ENCODE peak calls at places on chromosome 4, in seven cellular contexts. U is body of pancreas; P is CD4-positive, CD25-positive, alpha-beta regulatory T cell; T is brain microvascular endothelial cell; Y is AG09309; H is A549; Z is cardiac fibroblast. R is an unnamed sample.

GRCh38 chr4:123397276-123398150 is 918 bp downstream of the SPRY1 start:
- DNase-seq in Y (no peak), P (peak; percentile 21), T (peak; percentile 40), U (peak; percentile 80), H (no peak), Z (peak; percentile 70), R (peak; percentile 48)

GRCh38 chr4:3432381-3432790 is 9.4 kb upstream of the HGFAC start:
- DNase-seq in Z (no peak), U (no peak), P (no peak), H (no peak), Y (no peak), T (no peak), R (no peak)

GRCh38 chr4:16229604-16230003 is 3.3 kb upstream of the TAPT1 start:
- DNase-seq in T (no peak), Y (no peak), P (no peak), Z (no peak), H (no peak), U (no peak), R (no peak)

GRCh38 chr4:128159967-128160366 is 98.9 kb downstream of the LARP1B start:
- DNase-seq in P (no peak), H (no peak), Z (peak; percentile 75), T (peak; percentile 66), Y (no peak), U (no peak), R (no peak)

GRCh38 chr4:27364509-27364908 is 503.9 kb downstream of the STIM2 start:
- DNase-seq in P (no peak), U (no peak), T (no peak), H (no peak), Z (no peak), Y (no peak), R (no peak)

GRCh38 chr4:52269761-52270160 is 218.7 kb downstream of the SPATA18 start:
- DNase-seq in Y (no peak), H (no peak), P (no peak), Z (no peak), U (no peak), T (no peak), R (no peak)

GRCh38 chr4:145954924-145955339 is 16.3 kb upstream of the ZNF827 start:
- DNase-seq in U (peak; percentile 66), P (no peak), Z (peak; percentile 98), T (peak; percentile 94), H (no peak), Y (peak; percentile 82), R (no peak)

GRCh38 chr4:152573861-152574260 is 38.0 kb upstream of the FBXW7 start:
- DNase-seq in Y (no peak), Z (no peak), U (no peak), P (no peak), H (no peak), T (no peak), R (no peak)

GRCh38 chr4:28479666-28480065 is 1619.0 kb downstream of the STIM2 start:
- DNase-seq in Y (no peak), T (no peak), H (no peak), P (no peak), Z (no peak), U (no peak), R (no peak)

GRCh38 chr4:6688879-6689505 is 4.7 kb upstream of the S100P start:
- DNase-seq in U (peak; percentile 49), H (peak; percentile 77), Y (peak; percentile 78), T (peak; percentile 96), P (peak; percentile 79), Z (peak; percentile 89), R (peak; percentile 74)

GRCh38 chr4:153107246-153107645 is 97.0 kb upstream of the TRIM2 start:
- DNase-seq in P (no peak), H (no peak), Z (no peak), U (no peak), T (no peak), Y (no peak), R (no peak)

GRCh38 chr4:126404549-126404948 is 1089.8 kb downstream of the FAT4 start:
- DNase-seq in T (no peak), H (no peak), Z (peak; percentile 9), P (no peak), U (no peak), Y (no peak), R (no peak)

GRCh38 chr4:124940387-124940786 is 227.9 kb upstream of the ANKRD50 start:
- DNase-seq in U (no peak), Y (peak; percentile 87), P (no peak), H (no peak), Z (peak; percentile 99), T (peak; percentile 85), R (no peak)

GRCh38 chr4:995311-996026 is 2.3 kb upstream of the SLC26A1 start:
- DNase-seq in U (no peak), H (no peak), Y (no peak), T (no peak), P (no peak), Z (no peak), R (no peak)

GRCh38 chr4:27861802-27862201 is 1001.2 kb downstream of the STIM2 start:
- DNase-seq in Z (peak; percentile 57), U (no peak), T (peak; percentile 70), Y (peak; percentile 39), H (no peak), P (no peak), R (no peak)

GRCh38 chr4:70607454-70607853 is 15.4 kb downstream of the AMBN start:
- DNase-seq in H (no peak), P (no peak), Z (no peak), Y (no peak), T (no peak), U (no peak), R (no peak)

GRCh38 chr4:70603856-70604255 is 11.8 kb downstream of the AMBN start:
- DNase-seq in Z (peak; percentile 81), T (no peak), Y (peak; percentile 52), U (no peak), P (no peak), H (no peak), R (no peak)

GRCh38 chr4:70600305-70600704 is 8.2 kb downstream of the AMBN start:
- DNase-seq in H (no peak), Y (no peak), T (no peak), Z (no peak), U (no peak), P (no peak), R (no peak)

DNA sequence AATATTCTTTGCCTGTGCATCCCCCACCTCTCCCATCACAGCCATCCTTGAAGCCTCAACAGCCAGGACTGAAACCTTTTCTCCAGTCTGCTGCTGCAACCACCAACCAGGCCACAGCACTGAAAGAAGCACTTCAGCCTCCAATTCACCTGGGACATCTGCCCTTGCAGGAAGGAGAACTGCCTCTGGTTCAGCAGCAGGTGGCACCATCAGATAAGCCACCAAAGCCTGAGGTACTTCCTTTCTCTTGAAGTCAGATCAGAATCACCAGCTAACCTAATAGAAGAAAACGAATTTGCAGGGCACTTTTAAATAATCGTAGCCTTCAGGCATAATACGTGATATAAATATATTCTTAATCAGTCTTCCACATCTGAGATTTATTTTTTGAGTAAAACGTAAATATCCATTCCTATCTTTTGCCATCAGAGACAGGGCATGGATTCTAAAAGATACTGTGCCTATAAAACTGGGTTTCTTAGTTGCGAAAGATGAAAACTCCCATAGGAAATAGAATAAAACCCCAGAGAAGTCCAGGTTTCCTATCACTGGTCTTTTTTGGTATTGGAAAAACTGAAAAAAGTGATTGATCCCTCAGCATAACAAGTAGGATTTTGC is 9.5 kb downstream of the AMBN start:
- DNase-seq in T (peak; percentile 52), U (peak; percentile 71), H (peak; percentile 6), P (peak; percentile 78), Y (peak; percentile 51), Z (peak; percentile 74), R (peak; percentile 62)
- H3K4me3 ChIP-seq in T (no peak overlapping the region), U (no peak overlapping the region), H (no peak overlapping the region), P (no peak overlapping the region), Y (no peak overlapping the region), Z (no peak overlapping the region), R (no peak overlapping the region)

GRCh38 chr4:89307185-89307445 is 485 bp downstream of the GPRIN3 start:
- DNase-seq in H (no peak), Z (no peak), T (no peak), P (no peak), U (no peak), Y (no peak), R (no peak)

GRCh38 chr4:89306486-89307184 is 965 bp downstream of the GPRIN3 start:
- DNase-seq in U (no peak), Z (no peak), T (no peak), Y (no peak), P (peak; percentile 64), H (no peak), R (peak; percentile 53)

GRCh38 chr4:89307446-89308160 is at the start of gene GPRIN3:
- DNase-seq in U (peak; percentile 65), Z (no peak), T (peak; percentile 10), P (peak; percentile 65), H (no peak), Y (no peak), R (peak; percentile 73)

GRCh38 chr4:89305712-89306437 is 1.7 kb downstream of the GPRIN3 start:
- DNase-seq in Z (peak; percentile 38), Y (no peak), H (no peak), P (peak; percentile 62), T (peak; percentile 23), U (peak; percentile 34), R (no peak)

DNA sequence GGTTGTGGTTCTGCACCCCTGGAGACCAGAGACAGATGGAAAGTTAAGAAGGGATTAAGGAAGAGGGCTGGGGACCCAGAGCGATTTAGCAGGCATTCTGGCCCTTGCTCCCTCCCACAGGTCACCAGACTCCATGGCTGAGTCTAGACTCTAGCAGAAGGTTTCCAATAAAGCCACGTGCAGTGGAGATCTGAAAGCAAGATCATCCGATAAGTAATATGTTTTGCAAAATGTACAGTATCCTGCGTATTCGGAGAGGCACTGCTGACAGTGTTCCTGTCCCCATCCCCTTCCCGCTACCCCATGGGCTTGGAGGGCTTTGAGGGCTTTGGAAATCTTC is 531 bp upstream of the GPRIN3 start:
- DNase-seq in T (no peak), H (no peak), P (peak; percentile 47), Z (no peak), Y (no peak), U (no peak), R (no peak)
- H3K4me3 ChIP-seq in T (peak overlapping the region; percentile 61), H (peak overlapping the region; percentile 80), P (peak overlapping the region; percentile 66), Z (peak overlapping the region; percentile 50), Y (peak overlapping the region; percentile 11), U (peak overlapping the region; percentile 57), R (peak overlapping the region; percentile 85)

GRCh38 chr4:143512978-143513313 is 556 bp upstream of the SMARCA5 start:
- DNase-seq in Z (no peak), U (no peak), P (no peak), T (no peak), H (peak; percentile 39), Y (no peak), R (no peak)

GRCh38 chr4:143513314-143514211 is at the start of gene SMARCA5:
- DNase-seq in H (peak; percentile 87), Z (peak; percentile 99), Y (peak; percentile 91), P (peak; percentile 99), U (peak; percentile 98), T (peak; percentile 97), R (peak; percentile 99)

GRCh38 chr4:143517764-143518163 is 4.3 kb downstream of the SMARCA5 start:
- DNase-seq in P (no peak), Y (no peak), T (no peak), H (no peak), Z (no peak), U (no peak), R (no peak)

GRCh38 chr4:143514432-143514831 is 930 bp downstream of the SMARCA5 start:
- DNase-seq in H (peak; percentile 8), Y (no peak), P (peak; percentile 20), T (peak; percentile 38), Z (peak; percentile 52), U (peak; percentile 40), R (peak; percentile 44)

GRCh38 chr4:143515905-143516304 is 2.4 kb downstream of the SMARCA5 start:
- DNase-seq in Z (no peak), T (no peak), Y (no peak), H (no peak), P (no peak), U (no peak), R (no peak)
- H3K4me3 ChIP-seq in Z (peak overlapping the region; percentile 92), T (peak overlapping the region; percentile 90), Y (no peak overlapping the region), H (peak overlapping the region; percentile 97), P (peak overlapping the region; percentile 98), U (no peak overlapping the region), R (no peak overlapping the region)

GRCh38 chr4:93830090-93830818 is 1.7 kb downstream of the ATOH1 start:
- DNase-seq in Z (no peak), P (no peak), T (no peak), U (no peak), H (no peak), Y (no peak), R (no peak)
- H3K4me3 ChIP-seq in Z (no peak overlapping the region), P (no peak overlapping the region), T (no peak overlapping the region), U (no peak overlapping the region), H (no peak overlapping the region), Y (no peak overlapping the region), R (no peak overlapping the region)

R was measured in CD4-positive, alpha-beta memory T cell.